ENCODE peak calls at places on chromosomes 6 and 20, in eight cellular contexts. Y, J, N, K, T, C, P and Z are unnamed samples.
A peak's percentile ranks its signal among the peaks of the same experiment; 100 is the strongest.

GRCh38 chr6:150248300-150248699 is 105.5 kb downstream of the PPP1R14C start:
- DNase-seq in Y (no peak), J (no peak), N (no peak), K (no peak), T (no peak), C (no peak), P (no peak), Z (no peak)

GRCh38 chr20:59682603-59683002 is 78.3 kb downstream of the PHACTR3 start:
- DNase-seq in Y (no peak), J (no peak), N (no peak), K (no peak), T (no peak), C (no peak), P (no peak), Z (no peak)

GRCh38 chr6:37667050-37667814 is 30.5 kb downstream of the MDGA1 start:
- DNase-seq in Y (no peak), J (no peak), N (no peak), K (no peak), T (no peak), C (no peak), P (no peak), Z (no peak)

GRCh38 chr6:128339635-128340436 is 180.6 kb downstream of the PTPRK start:
- DNase-seq in Y (no peak), J (peak; percentile 5), N (no peak), K (no peak), T (no peak), C (no peak), P (no peak), Z (no peak)

GRCh38 chr6:49606696-49607390 is 29.8 kb downstream of the RHAG start:
- DNase-seq in Y (no peak), J (peak; percentile 93), N (peak; percentile 87), K (no peak), T (no peak), C (no peak), P (no peak), Z (no peak)

GRCh38 chr6:166466178-166467122 is 83.7 kb upstream of the MPC1 start:
- DNase-seq in Y (no peak), J (peak; percentile 81), N (no peak), K (no peak), T (no peak), C (no peak), P (no peak), Z (no peak)

GRCh38 chr6:168734523-168734922 is 293.5 kb downstream of the SMOC2 start:
- DNase-seq in Y (no peak), J (no peak), N (no peak), K (no peak), T (no peak), C (no peak), P (no peak), Z (no peak)

GRCh38 chr6:128242765-128243403 is 277.5 kb downstream of the PTPRK start:
- DNase-seq in Y (no peak), J (peak; percentile 39), N (no peak), K (no peak), T (no peak), C (no peak), P (no peak), Z (no peak)

GRCh38 chr20:57288676-57289075 is 22.2 kb upstream of the BMP7 start:
- DNase-seq in Y (no peak), J (no peak), N (no peak), K (no peak), T (no peak), C (no peak), P (no peak), Z (no peak)

GRCh38 chr20:45456632-45457031 is 12.9 kb upstream of the WFDC2 start:
- DNase-seq in Y (no peak), J (peak; percentile 17), N (peak; percentile 46), K (no peak), T (no peak), C (no peak), P (peak; percentile 59), Z (no peak)

GRCh38 chr6:87375315-87375714 is 30.7 kb downstream of the C6orf163 start:
- DNase-seq in Y (no peak), J (no peak), N (no peak), K (no peak), T (no peak), C (no peak), P (no peak), Z (no peak)

GRCh38 chr6:43939281-43940070 is 169.5 kb downstream of the VEGFA start:
- DNase-seq in Y (no peak), J (no peak), N (no peak), K (no peak), T (no peak), C (no peak), P (no peak), Z (no peak)

GRCh38 chr20:58054744-58055373 is 173.6 kb downstream of the ANKRD60 start:
- DNase-seq in Y (peak; percentile 48), J (peak; percentile 33), N (no peak), K (no peak), T (no peak), C (no peak), P (no peak), Z (no peak)

GRCh38 chr6:79167931-79168694 is 66.4 kb downstream of the HMGN3 start:
- DNase-seq in Y (no peak), J (peak; percentile 14), N (no peak), K (no peak), T (no peak), C (no peak), P (no peak), Z (no peak)

GRCh38 chr6:142088858-142089216 is 43.9 kb upstream of the GJE1 start:
- DNase-seq in Y (no peak), J (peak; percentile 56), N (no peak), K (no peak), T (no peak), C (no peak), P (no peak), Z (no peak)

GRCh38 chr20:47620808-47621805 is 119.4 kb downstream of the NCOA3 start:
- DNase-seq in Y (no peak), J (peak; percentile 82), N (peak; percentile 63), K (peak; percentile 34), T (no peak), C (no peak), P (no peak), Z (no peak)

GRCh38 chr6:35678021-35678654 is 10.6 kb downstream of the FKBP5 start:
- DNase-seq in Y (no peak), J (peak; percentile 51), N (no peak), K (no peak), T (no peak), C (no peak), P (no peak), Z (no peak)

GRCh38 chr6:69293471-69293870 is 503.3 kb downstream of the LMBRD1 start:
- DNase-seq in Y (no peak), J (no peak), N (no peak), K (no peak), T (no peak), C (no peak), P (no peak), Z (no peak)

GRCh38 chr6:69289689-69290088 is 507.1 kb downstream of the LMBRD1 start:
- DNase-seq in Y (no peak), J (no peak), N (no peak), K (no peak), T (no peak), C (no peak), P (no peak), Z (no peak)

GRCh38 chr6:69290116-69290515 is 506.7 kb downstream of the LMBRD1 start:
- DNase-seq in Y (no peak), J (no peak), N (no peak), K (no peak), T (no peak), C (no peak), P (no peak), Z (no peak)

GRCh38 chr6:69294407-69294806 is 502.4 kb downstream of the LMBRD1 start:
- DNase-seq in Y (no peak), J (no peak), N (no peak), K (no peak), T (no peak), C (no peak), P (no peak), Z (no peak)

DNA sequence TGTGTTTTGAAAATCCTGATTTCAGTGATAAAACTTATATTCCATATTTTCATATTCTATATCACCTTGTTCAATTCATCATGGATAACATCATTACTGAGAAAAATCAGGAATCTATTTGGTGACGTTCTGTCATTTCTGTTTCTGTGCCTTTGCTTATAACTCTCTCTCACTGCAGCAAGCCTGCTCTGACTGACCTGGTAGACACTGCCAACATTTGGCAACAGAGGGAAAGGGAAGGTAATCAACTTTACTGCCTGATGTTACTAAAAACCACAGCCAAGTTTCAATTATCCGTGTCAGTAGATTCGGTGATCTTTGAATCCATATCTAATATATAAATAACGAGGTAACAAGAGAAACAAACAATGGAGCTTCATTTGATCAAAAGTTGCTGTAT is 501.9 kb downstream of the LMBRD1 start:
- DNase-seq in Y (no peak), J (no peak), N (no peak), K (no peak), T (no peak), C (no peak), P (no peak), Z (no peak)
- H3K27ac ChIP-seq in Y (no peak overlapping the region), J (no peak overlapping the region), N (no peak overlapping the region), K (no peak overlapping the region), T (no peak overlapping the region), C (no peak overlapping the region), P (no peak overlapping the region), Z (no peak overlapping the region)

GRCh38 chr20:50837532-50838321 is 42.9 kb downstream of the BCAS4 start:
- DNase-seq in Y (peak; percentile 41), J (peak; percentile 77), N (no peak), K (no peak), T (no peak), C (peak; percentile 36), P (no peak), Z (no peak)
- H3K27ac ChIP-seq in Y (no peak overlapping the region), J (no peak overlapping the region), N (no peak overlapping the region), K (no peak overlapping the region), T (no peak overlapping the region), C (peak overlapping the region; percentile 68), P (no peak overlapping the region), Z (no peak overlapping the region)

GRCh38 chr6:26030716-26031115 is 56.5 kb upstream of the HFE start:
- DNase-seq in Y (no peak), J (no peak), N (no peak), K (no peak), T (no peak), C (no peak), P (no peak), Z (no peak)
- H3K27ac ChIP-seq in Y (no peak overlapping the region), J (peak overlapping the region; percentile 86), N (peak overlapping the region; percentile 98), K (no peak overlapping the region), T (peak overlapping the region; percentile 41), C (no peak overlapping the region), P (no peak overlapping the region), Z (no peak overlapping the region)

GRCh38 chr6:32244270-32244669 is 20.4 kb upstream of the NOTCH4 start:
- DNase-seq in Y (no peak), J (peak; percentile 44), N (no peak), K (peak; percentile 71), T (no peak), C (peak; percentile 77), P (no peak), Z (no peak)

GRCh38 chr6:32240686-32241085 is 16.8 kb upstream of the NOTCH4 start:
- DNase-seq in Y (no peak), J (no peak), N (no peak), K (no peak), T (no peak), C (no peak), P (no peak), Z (no peak)

GRCh38 chr6:32239462-32239861 is 15.6 kb upstream of the NOTCH4 start:
- DNase-seq in Y (no peak), J (no peak), N (no peak), K (no peak), T (no peak), C (no peak), P (no peak), Z (no peak)

GRCh38 chr6:32249262-32249661 is 25.4 kb upstream of the NOTCH4 start:
- DNase-seq in Y (no peak), J (no peak), N (no peak), K (no peak), T (no peak), C (no peak), P (no peak), Z (no peak)

GRCh38 chr6:32244946-32245398 is 21.1 kb upstream of the NOTCH4 start:
- DNase-seq in Y (peak; percentile 86), J (peak; percentile 85), N (peak; percentile 52), K (peak; percentile 84), T (peak; percentile 66), C (peak; percentile 78), P (peak; percentile 80), Z (peak; percentile 64)
- H3K27ac ChIP-seq in Y (peak overlapping the region; percentile 57), J (no peak overlapping the region), N (no peak overlapping the region), K (peak overlapping the region; percentile 82), T (no peak overlapping the region), C (peak overlapping the region; percentile 35), P (peak overlapping the region; percentile 21), Z (no peak overlapping the region)